ENCODE peak calls at places on chromosomes 3 and 15, in seven cellular contexts. R is PC-9, C is tibial artery, K is uterus, T is heart left ventricle, F is spleen, H is stomach. W is an unnamed sample.
A peak's percentile ranks its signal among the peaks of the same experiment; 100 is the strongest.

GRCh38 chr3:186452517-186452916 is 90.5 kb upstream of the DGKG start:
- DNase-seq in H (peak; percentile 64), R (peak; percentile 73), F (no peak), T (no peak), C (no peak), K (no peak), W (no peak)

GRCh38 chr3:184737063-184737462 is 25.2 kb upstream of the MAGEF1 start:
- DNase-seq in R (no peak), T (no peak), F (peak; percentile 17), C (no peak), H (peak; percentile 5), K (no peak), W (no peak)

GRCh38 chr15:41115652-41116115 is 396 bp downstream of the INO80 start:
- DNase-seq in C (peak; percentile 44), K (peak; percentile 53), R (peak; percentile 43), F (peak; percentile 95), H (peak; percentile 55), T (no peak), W (peak; percentile 67)

GRCh38 chr15:48361690-48362089 is 30.5 kb downstream of the DUT start:
- DNase-seq in C (no peak), R (no peak), H (no peak), K (no peak), F (no peak), T (no peak), W (no peak)

GRCh38 chr3:171011536-171012336 is 14.8 kb downstream of the SLC2A2 start:
- DNase-seq in C (no peak), H (no peak), R (no peak), T (no peak), K (no peak), F (no peak), W (no peak)

GRCh38 chr3:61627768-61628185 is 66.4 kb downstream of the PTPRG start:
- DNase-seq in H (no peak), C (no peak), R (peak; percentile 76), F (no peak), K (no peak), T (no peak), W (peak; percentile 23)

GRCh38 chr15:75214293-75215096 is 12.8 kb downstream of the C15orf39 start:
- DNase-seq in T (no peak), R (no peak), F (no peak), H (no peak), C (no peak), K (no peak), W (no peak)

GRCh38 chr3:14652-15051 is 181.9 kb upstream of the CHL1 start:
- DNase-seq in F (no peak), C (no peak), R (no peak), H (no peak), K (no peak), T (no peak), W (no peak)

GRCh38 chr3:178203152-178203551 is 333.1 kb upstream of the KCNMB2 start:
- DNase-seq in K (no peak), F (no peak), R (no peak), C (peak; percentile 24), H (no peak), T (no peak), W (no peak)

GRCh38 chr15:99102332-99103235 is 2.3 kb upstream of the SYNM start:
- DNase-seq in R (no peak), F (peak; percentile 66), H (no peak), C (no peak), T (no peak), K (peak; percentile 11), W (no peak)

GRCh38 chr3:160376681-160377080 is 22.3 kb downstream of the IFT80 start:
- DNase-seq in H (no peak), F (no peak), K (no peak), R (no peak), C (no peak), T (no peak), W (no peak)

GRCh38 chr3:104359546-104359945 is 1007.2 kb upstream of the ALCAM start:
- DNase-seq in K (no peak), C (no peak), F (no peak), R (peak; percentile 43), H (no peak), T (no peak), W (no peak)

GRCh38 chr3:129690406-129690805 is 83.9 kb upstream of the PLXND1 start:
- DNase-seq in F (no peak), H (no peak), T (no peak), C (peak; percentile 28), K (peak; percentile 35), R (peak; percentile 59), W (no peak)

GRCh38 chr15:38683382-38684242 is 119.0 kb upstream of the RASGRP1 start:
- DNase-seq in R (no peak), T (no peak), C (no peak), H (peak; percentile 61), K (no peak), F (no peak), W (peak; percentile 48)

GRCh38 chr15:63292771-63293170 is 15.4 kb downstream of the APH1B start:
- DNase-seq in F (no peak), H (no peak), C (no peak), R (no peak), T (no peak), K (no peak), W (no peak)

GRCh38 chr15:39878401-39878775 is 41.7 kb downstream of the GPR176 start:
- DNase-seq in K (no peak), H (no peak), F (no peak), R (no peak), T (no peak), C (no peak), W (no peak)

GRCh38 chr15:58771621-58772235 is 626 bp downstream of the MINDY2 start:
- DNase-seq in T (peak; percentile 77), F (peak; percentile 92), H (peak; percentile 56), K (peak; percentile 52), C (peak; percentile 54), R (no peak), W (peak; percentile 69)

GRCh38 chr3:110623571-110623970 is 448.0 kb upstream of the NECTIN3 start:
- DNase-seq in F (no peak), C (no peak), R (no peak), H (no peak), T (no peak), K (no peak), W (no peak)

GRCh38 chr15:60477991-60478632 is 830 bp downstream of the ICE2 start:
- DNase-seq in F (no peak), R (no peak), K (no peak), C (no peak), T (no peak), H (no peak), W (peak; percentile 27)

GRCh38 chr3:162034368-162034767 is 537.8 kb downstream of the OTOL1 start:
- DNase-seq in T (no peak), K (no peak), F (no peak), H (no peak), R (no peak), C (no peak), W (no peak)

GRCh38 chr3:10549617-10550228 is 44.3 kb upstream of the ATP2B2 start:
- DNase-seq in K (no peak), T (no peak), C (no peak), R (no peak), F (no peak), H (no peak), W (no peak)
- H3K4me1 ChIP-seq in K (no peaks in the 10 kb centered on the region), T (peaks cover 15% of the 10 kb centered on the region), C (peaks cover 3% of the 10 kb centered on the region), R (no peaks in the 10 kb centered on the region), F (peaks cover 12% of the 10 kb centered on the region), H (no peaks in the 10 kb centered on the region), W (no peaks in the 10 kb centered on the region)

GRCh38 chr15:65384505-65384894 is 6.7 kb upstream of the IGDCC3 start:
- DNase-seq in F (no peak), C (no peak), R (no peak), T (no peak), H (no peak), K (no peak), W (no peak)
- H3K4me3 ChIP-seq in F (peak overlapping the region; percentile 48), C (no peak overlapping the region), R (peak overlapping the region; percentile 46), T (peak overlapping the region; percentile 58), H (peak overlapping the region; percentile 44), K (no peak overlapping the region), W (no peak overlapping the region)

GRCh38 chr15:86630946-86631345 is 551.3 kb downstream of the AGBL1 start:
- DNase-seq in H (no peak), K (no peak), C (no peak), T (no peak), R (no peak), F (no peak), W (no peak)
- TF ChIP-seq CTCF in H (no peak), K (no peak), C (no peak), T (no peak), R (no peak), F (no peak), W (no peak)

GRCh38 chr15:89870688-89871288 is 23.0 kb downstream of the AP3S2 start:
- DNase-seq in T (no peak), C (no peak), H (no peak), R (no peak), F (no peak), K (no peak), W (no peak)

GRCh38 chr15:89880727-89881126 is 13.1 kb downstream of the AP3S2 start:
- DNase-seq in K (no peak), F (no peak), H (no peak), C (no peak), T (no peak), R (peak; percentile 36), W (no peak)

GRCh38 chr15:89876736-89877135 is 17.1 kb downstream of the AP3S2 start:
- DNase-seq in T (no peak), H (no peak), C (no peak), R (no peak), K (no peak), F (no peak), W (no peak)

GRCh38 chr15:89878323-89878722 is 15.5 kb downstream of the AP3S2 start:
- DNase-seq in R (no peak), K (no peak), T (no peak), H (no peak), C (no peak), F (no peak), W (no peak)

GRCh38 chr15:89874926-89875564 is 18.7 kb downstream of the AP3S2 start:
- DNase-seq in C (peak; percentile 77), R (peak; percentile 55), F (peak; percentile 95), T (peak; percentile 89), K (peak; percentile 62), H (peak; percentile 88), W (peak; percentile 84)
- H3K4me1 ChIP-seq in C (no peaks in the 10 kb centered on the region), R (no peaks in the 10 kb centered on the region), F (peaks cover 7% of the 10 kb centered on the region), T (peaks cover 4% of the 10 kb centered on the region), K (no peaks in the 10 kb centered on the region), H (no peaks in the 10 kb centered on the region), W (peaks cover 5% of the 10 kb centered on the region)

GRCh38 chr3:28295819-28296364 is 52.6 kb upstream of the ZCWPW2 start:
- DNase-seq in R (no peak), T (no peak), C (no peak), H (no peak), K (no peak), F (no peak), W (no peak)
- H3K4me3 ChIP-seq in R (no peak overlapping the region), T (peak overlapping the region; percentile 30), C (no peak overlapping the region), H (no peak overlapping the region), K (no peak overlapping the region), F (no peak overlapping the region), W (no peak overlapping the region)